ENCODE peak calls at places on chromosomes 3 and 15, in seven cellular contexts. Z, Q, E, G, X, J and L are unnamed samples.
A peak's percentile ranks its signal among the peaks of the same experiment; 100 is the strongest.

GRCh38 chr3:105394177-105394576 is 27.5 kb downstream of the ALCAM start:
- DNase-seq in Z (no peak), G (no peak), Q (no peak), E (no peak), X (peak; percentile 47), J (no peak), L (no peak)

GRCh38 chr3:14225421-14225820 is 46.8 kb downstream of the LSM3 start:
- DNase-seq in Z (no peak), Q (no peak), X (peak; percentile 19), J (no peak), G (no peak), E (no peak), L (no peak)

GRCh38 chr3:58206406-58207011 is 4.3 kb downstream of the DNASE1L3 start:
- DNase-seq in G (no peak), E (no peak), X (peak; percentile 88), J (no peak), Z (peak; percentile 56), Q (peak; percentile 32), L (no peak)

GRCh38 chr15:99123706-99124451 is 19.0 kb downstream of the SYNM start:
- DNase-seq in E (peak; percentile 80), Z (peak; percentile 96), Q (peak; percentile 86), J (no peak), X (peak; percentile 96), G (peak; percentile 76), L (peak; percentile 61)

GRCh38 chr3:188697127-188697526 is 474.6 kb upstream of the TPRG1 start:
- DNase-seq in G (no peak), X (no peak), Q (no peak), E (no peak), Z (no peak), J (no peak), L (no peak)

GRCh38 chr3:45178131-45179023 is 32.2 kb upstream of the CDCP1 start:
- DNase-seq in Z (peak; percentile 69), Q (no peak), J (no peak), X (no peak), E (no peak), G (no peak), L (no peak)

GRCh38 chr15:85013785-85014184 is 32.1 kb downstream of the PDE8A start:
- DNase-seq in Z (no peak), X (no peak), Q (no peak), E (no peak), J (no peak), G (no peak), L (no peak)

GRCh38 chr3:101865751-101866509 is 16.6 kb downstream of the NFKBIZ start:
- DNase-seq in Z (peak; percentile 57), E (no peak), J (no peak), G (no peak), X (peak; percentile 65), Q (no peak), L (no peak)

GRCh38 chr15:85168642-85169173 is 187.1 kb downstream of the PDE8A start:
- DNase-seq in Z (peak; percentile 8), X (peak; percentile 77), Q (no peak), J (no peak), G (no peak), E (peak; percentile 58), L (peak; percentile 28)

GRCh38 chr15:52247032-52247431 is 48.6 kb downstream of the MYO5C start:
- DNase-seq in Z (peak; percentile 72), E (no peak), X (no peak), G (no peak), J (no peak), Q (no peak), L (no peak)

GRCh38 chr15:84734794-84735479 is 13.5 kb upstream of the ZNF592 start:
- DNase-seq in Q (no peak), X (peak; percentile 88), Z (peak; percentile 63), G (peak; percentile 52), E (peak; percentile 36), J (peak; percentile 22), L (no peak)

GRCh38 chr3:39082652-39083313 is 24.6 kb downstream of the GORASP1 start:
- DNase-seq in X (no peak), Q (no peak), Z (no peak), G (no peak), J (no peak), E (no peak), L (no peak)

GRCh38 chr3:146507331-146508120 is 36.9 kb downstream of the PLSCR1 start:
- DNase-seq in Q (no peak), Z (no peak), E (no peak), G (no peak), X (no peak), J (no peak), L (no peak)

GRCh38 chr3:26657406-26657976 is 34.9 kb downstream of the LRRC3B start:
- DNase-seq in G (no peak), X (no peak), J (no peak), Z (no peak), E (no peak), Q (no peak), L (no peak)

GRCh38 chr3:101936419-101937331 is 87.4 kb downstream of the NFKBIZ start:
- DNase-seq in G (no peak), J (no peak), Z (peak; percentile 94), Q (no peak), E (no peak), X (peak; percentile 88), L (no peak)

GRCh38 chr15:46956456-46956855 is 760.8 kb upstream of the SEMA6D start:
- DNase-seq in J (no peak), G (peak; percentile 38), Z (no peak), Q (no peak), X (no peak), E (no peak), L (no peak)

GRCh38 chr15:74603026-74603788 is 12.4 kb upstream of the CLK3 start:
- DNase-seq in J (no peak), G (no peak), E (no peak), Q (no peak), Z (no peak), X (no peak), L (no peak)

GRCh38 chr3:145457825-145458552 is 703.0 kb downstream of the PLOD2 start:
- DNase-seq in Q (no peak), E (no peak), X (no peak), J (no peak), Z (no peak), G (no peak), L (no peak)

GRCh38 chr15:65917407-65917756 is 48.1 kb downstream of the RAB11A start:
- DNase-seq in J (no peak), Q (no peak), X (no peak), G (no peak), E (no peak), Z (no peak), L (no peak)

GRCh38 chr3:38165722-38166387 is 518 bp downstream of the OXSR1 start:
- DNase-seq in Z (peak; percentile 46), Q (peak; percentile 90), G (peak; percentile 70), J (no peak), E (peak; percentile 65), X (peak; percentile 26), L (peak; percentile 74)

DNA sequence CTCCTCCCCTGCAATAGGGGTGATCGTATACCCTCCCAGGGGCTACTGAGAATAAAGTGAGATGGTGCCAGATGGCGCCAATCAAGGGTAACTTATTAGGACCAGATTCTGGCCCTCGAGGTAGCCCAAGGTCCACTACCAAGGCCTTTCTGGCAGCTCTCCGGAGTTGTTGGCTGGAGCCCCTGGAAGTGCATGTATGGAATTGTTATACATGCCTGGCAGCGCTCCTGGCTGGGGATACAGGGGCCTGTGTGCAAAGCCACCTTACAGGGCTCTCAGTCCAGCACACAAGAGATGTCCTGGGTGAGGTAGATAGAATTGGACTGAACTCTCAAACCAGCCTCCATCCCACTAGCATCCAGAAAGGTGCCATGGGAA is 15.5 kb downstream of the C3orf18 start:
- DNase-seq in X (no peak), J (no peak), Z (no peak), E (no peak), Q (no peak), G (no peak), L (no peak)
- TF ChIP-seq CTCF in X (peak; percentile 9), J (no peak), Z (no peak), E (no peak), Q (no peak), G (no peak), L (no peak)

DNA sequence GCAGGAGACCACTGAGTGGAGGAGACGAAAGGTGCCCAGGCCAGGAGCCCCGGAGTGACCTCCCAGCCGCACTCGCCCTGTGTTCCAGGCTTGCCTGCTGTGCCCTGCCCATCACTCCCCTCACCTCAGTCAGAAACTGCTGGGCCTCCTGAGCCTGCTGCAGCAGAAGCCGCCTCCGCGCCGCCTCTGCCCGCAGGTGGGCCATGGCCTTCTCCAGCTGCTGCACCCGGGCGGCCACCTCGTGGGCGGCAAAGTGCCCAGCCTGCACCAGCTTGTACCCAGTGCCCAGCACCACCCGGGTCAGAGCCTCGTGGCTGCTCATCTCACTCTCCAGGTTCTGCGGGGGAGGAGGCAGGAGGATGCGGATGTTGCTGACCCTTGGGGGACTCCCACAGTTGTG is 17.6 kb downstream of the PLA2G4B start:
- DNase-seq in G (no peak), J (no peak), Z (no peak), Q (no peak), X (no peak), E (no peak), L (no peak)
- TF ChIP-seq CTCF in G (no peak), J (no peak), Z (no peak), Q (no peak), X (no peak), E (no peak), L (no peak)

DNA sequence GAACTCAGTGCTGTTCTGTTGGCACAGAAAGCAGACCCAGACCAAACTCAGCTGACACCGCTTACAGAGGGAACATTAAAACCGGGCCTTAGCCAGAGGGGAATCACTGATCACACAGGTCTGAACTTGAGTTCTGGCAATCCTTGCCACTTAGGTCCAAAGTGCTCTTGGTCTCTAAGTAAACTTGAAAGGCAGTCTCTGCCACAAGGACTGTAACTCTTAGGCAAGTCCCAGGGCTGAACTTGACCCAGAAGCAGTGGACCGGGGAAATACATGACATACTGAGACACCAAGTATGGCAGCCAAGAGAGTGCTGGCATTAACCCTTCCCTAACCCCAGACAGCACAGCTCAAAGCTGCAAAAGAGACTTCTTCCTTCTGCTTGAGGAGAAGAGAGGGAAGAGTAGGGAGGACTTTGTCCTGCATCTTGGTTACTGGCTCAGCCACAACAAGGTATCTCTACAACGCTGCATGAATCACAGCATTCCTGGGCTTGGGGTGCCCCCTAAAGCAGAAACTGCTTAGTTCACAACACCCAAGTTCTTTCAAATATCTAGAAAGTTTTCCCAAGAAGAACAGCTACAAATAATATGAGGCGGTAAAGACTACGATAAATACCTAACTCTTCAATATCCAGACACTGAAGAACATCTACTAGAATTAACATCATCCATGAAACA is 32.5 kb downstream of the NAALADL2 start:
- DNase-seq in J (no peak), Q (no peak), G (no peak), Z (peak; percentile 9), X (no peak), E (no peak), L (no peak)
- TF ChIP-seq CTCF in J (no peak), Q (no peak), G (no peak), Z (no peak), X (no peak), E (no peak), L (no peak)

GRCh38 chr3:134255399-134255798 is 4.7 kb upstream of the RYK start:
- DNase-seq in Z (no peak), J (no peak), E (no peak), G (no peak), X (no peak), Q (no peak), L (no peak)

GRCh38 chr3:134258761-134259347 is 8.2 kb upstream of the RYK start:
- DNase-seq in X (no peak), G (no peak), J (no peak), E (no peak), Q (no peak), Z (peak; percentile 41), L (no peak)

DNA sequence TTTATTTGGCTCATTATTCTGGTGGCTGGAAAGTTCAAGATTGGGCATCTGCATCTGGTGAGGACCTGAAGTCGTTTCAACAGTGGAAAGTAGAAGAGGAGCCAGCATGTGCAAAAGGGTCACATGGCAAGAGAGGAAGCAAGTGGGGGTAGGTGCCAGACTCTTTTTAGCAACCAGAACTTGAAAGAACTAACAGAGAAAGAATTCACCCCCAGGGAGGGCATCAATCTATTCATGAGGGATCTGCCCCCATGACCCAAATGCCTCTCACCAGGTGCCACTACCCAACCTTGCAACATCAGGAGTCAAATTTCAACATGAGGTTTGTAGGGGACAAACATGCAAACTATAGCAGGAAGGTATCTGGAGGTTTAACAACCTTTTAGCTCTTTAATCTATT is 10.3 kb upstream of the RYK start:
- DNase-seq in J (no peak), Q (no peak), X (no peak), E (no peak), G (no peak), Z (no peak), L (no peak)
- TF ChIP-seq CTCF in J (no peak), Q (no peak), X (no peak), E (no peak), G (no peak), Z (no peak), L (no peak)